ENCODE peak calls at places on chromosomes 12 and 14, in nine cellular contexts. U is NCI-H774; E is activated CD8-positive, alpha-beta memory T cell treated with anti-CD3 and anti-CD28 coated beads, Interleukin-2, amount 50 U/mL, for 4 hours; L is heart right ventricle; Y is astrocyte; V is left ventricle myocardium inferior; S is NCI-H510A; A is CD8-positive, alpha-beta T cell; O is GDM1. J is an unnamed sample.

GRCh38 chr14:87995500-87996275 is 2.7 kb upstream of the GALC start:
- DNase-seq in U (no peak), E (no peak), L (no peak), Y (peak; percentile 21), V (no peak), S (no peak), A (no peak), O (no peak), J (no peak)

GRCh38 chr12:100199347-100200136 is 1.1 kb upstream of the ACTR6 start:
- DNase-seq in U (peak; percentile 87), E (peak; percentile 70), L (peak; percentile 76), Y (peak; percentile 10), V (peak; percentile 66), S (peak; percentile 65), A (peak; percentile 83), O (no peak), J (no peak)

GRCh38 chr12:44709166-44709565 is 166.9 kb downstream of the NELL2 start:
- DNase-seq in U (no peak), E (no peak), L (no peak), Y (no peak), V (no peak), S (no peak), A (no peak), O (no peak), J (peak; percentile 91)

GRCh38 chr14:69252851-69253250 is 7.1 kb upstream of the GALNT16 start:
- DNase-seq in U (no peak), E (no peak), L (no peak), Y (no peak), V (no peak), S (no peak), A (no peak), O (no peak), J (no peak)

GRCh38 chr14:91299483-91300115 is 55.1 kb upstream of the GPR68 start:
- DNase-seq in U (peak; percentile 2), E (peak; percentile 38), L (no peak), Y (no peak), V (no peak), S (peak; percentile 75), A (no peak), O (no peak), J (no peak)

GRCh38 chr12:77895699-77896098 is 65.0 kb downstream of the NAV3 start:
- DNase-seq in U (no peak), E (no peak), L (no peak), Y (no peak), V (no peak), S (no peak), A (no peak), O (no peak), J (no peak)

GRCh38 chr12:88572785-88573565 is 7.3 kb downstream of the KITLG start:
- DNase-seq in U (no peak), E (no peak), L (no peak), Y (no peak), V (no peak), S (no peak), A (no peak), O (no peak), J (peak; percentile 24)

GRCh38 chr12:13005649-13006048 is 5.6 kb upstream of the HEBP1 start:
- DNase-seq in U (peak; percentile 16), E (no peak), L (no peak), Y (no peak), V (no peak), S (no peak), A (no peak), O (no peak), J (no peak)

GRCh38 chr14:22887260-22887989 is 4.4 kb downstream of the REM2 start:
- DNase-seq in U (peak; percentile 89), E (no peak), L (no peak), Y (peak; percentile 67), V (no peak), S (peak; percentile 84), A (no peak), O (no peak), J (peak; percentile 36)

GRCh38 chr12:123602651-123603195 is 824 bp downstream of the DDX55 start:
- DNase-seq in U (no peak), E (no peak), L (no peak), Y (no peak), V (no peak), S (no peak), A (no peak), O (no peak), J (no peak)

GRCh38 chr12:11823043-11823442 is 173.6 kb downstream of the ETV6 start:
- DNase-seq in U (no peak), E (no peak), L (no peak), Y (peak; percentile 90), V (no peak), S (no peak), A (no peak), O (no peak), J (peak; percentile 89)

GRCh38 chr14:50399251-50400032 is 2.8 kb upstream of the CDKL1 start:
- DNase-seq in U (no peak), E (no peak), L (no peak), Y (peak; percentile 11), V (no peak), S (no peak), A (no peak), O (no peak), J (no peak)

GRCh38 chr12:80195143-80195726 is 95.9 kb downstream of the OTOGL start:
- DNase-seq in U (peak; percentile 39), E (no peak), L (no peak), Y (peak; percentile 54), V (no peak), S (peak; percentile 7), A (no peak), O (no peak), J (no peak)

GRCh38 chr12:26102954-26103353 is 21.9 kb downstream of the BHLHE41 start:
- DNase-seq in U (no peak), E (no peak), L (no peak), Y (no peak), V (no peak), S (no peak), A (no peak), O (no peak), J (no peak)

GRCh38 chr12:57129311-57130288 is 1.3 kb downstream of the LRP1 start:
- DNase-seq in U (no peak), E (no peak), L (no peak), Y (no peak), V (no peak), S (no peak), A (no peak), O (no peak), J (no peak)

GRCh38 chr12:107405436-107405835 is 280.2 kb upstream of the PWP1 start:
- DNase-seq in U (no peak), E (no peak), L (peak; percentile 48), Y (no peak), V (peak; percentile 44), S (no peak), A (no peak), O (no peak), J (no peak)

GRCh38 chr12:66776974-66777373 is 98.1 kb upstream of the GRIP1 start:
- DNase-seq in U (no peak), E (peak; percentile 18), L (no peak), Y (no peak), V (no peak), S (no peak), A (peak; percentile 41), O (peak; percentile 12), J (no peak)

GRCh38 chr14:50795127-50795526 is 35.8 kb downstream of the NIN start:
- DNase-seq in U (no peak), E (no peak), L (no peak), Y (no peak), V (no peak), S (no peak), A (no peak), O (no peak), J (no peak)

GRCh38 chr12:1474567-1475153 is 119.7 kb downstream of the FBXL14 start:
- DNase-seq in U (no peak), E (no peak), L (no peak), Y (peak; percentile 93), V (no peak), S (no peak), A (no peak), O (no peak), J (peak; percentile 90)

GRCh38 chr12:16437926-16438325 is 90.5 kb downstream of the MGST1 start:
- DNase-seq in U (no peak), E (no peak), L (no peak), Y (no peak), V (no peak), S (no peak), A (no peak), O (no peak), J (no peak)

GRCh38 chr12:112906712-112907414 is at the start of gene OAS1:
- DNase-seq in U (peak; percentile 63), E (no peak), L (no peak), Y (peak; percentile 15), V (no peak), S (peak; percentile 41), A (no peak), O (peak; percentile 59), J (peak; percentile 52)

GRCh38 chr14:37596790-37597189 is 1.4 kb downstream of the TTC6 start:
- DNase-seq in U (no peak), E (no peak), L (no peak), Y (no peak), V (no peak), S (no peak), A (no peak), O (no peak), J (no peak)

GRCh38 chr12:116687888-116688287 is 50.0 kb downstream of the SPRING1 start:
- DNase-seq in U (no peak), E (peak; percentile 18), L (peak; percentile 65), Y (no peak), V (peak; percentile 46), S (no peak), A (peak; percentile 32), O (peak; percentile 39), J (no peak)

GRCh38 chr14:27435923-27436674 is 838.3 kb upstream of the NOVA1 start:
- DNase-seq in U (no peak), E (no peak), L (no peak), Y (no peak), V (no peak), S (no peak), A (no peak), O (no peak), J (no peak)

GRCh38 chr12:116563262-116563661 is 4.1 kb downstream of the MAP1LC3B2 start:
- DNase-seq in U (no peak), E (no peak), L (no peak), Y (no peak), V (no peak), S (no peak), A (no peak), O (no peak), J (no peak)

GRCh38 chr12:109995703-109996482 is at the start of gene GIT2:
- DNase-seq in U (peak; percentile 97), E (peak; percentile 91), L (peak; percentile 93), Y (peak; percentile 78), V (peak; percentile 95), S (peak; percentile 91), A (peak; percentile 96), O (peak; percentile 90), J (peak; percentile 91)

GRCh38 chr14:76929927-76930326 is 98.6 kb downstream of the IRF2BPL start:
- DNase-seq in U (no peak), E (peak; percentile 50), L (no peak), Y (no peak), V (no peak), S (peak; percentile 57), A (peak; percentile 82), O (peak; percentile 81), J (no peak)

GRCh38 chr12:57983150-57983857 is 41.9 kb downstream of the ATP23 start:
- DNase-seq in U (peak; percentile 56), E (no peak), L (no peak), Y (peak; percentile 24), V (no peak), S (peak; percentile 24), A (no peak), O (no peak), J (peak; percentile 41)

GRCh38 chr12:24470050-24470449 is 478.9 kb downstream of the BCAT1 start:
- DNase-seq in U (no peak), E (no peak), L (no peak), Y (peak; percentile 19), V (no peak), S (no peak), A (no peak), O (no peak), J (peak; percentile 34)

GRCh38 chr12:127459166-127459565 is 807.8 kb upstream of the TMEM132C start:
- DNase-seq in U (no peak), E (no peak), L (no peak), Y (peak; percentile 9), V (no peak), S (no peak), A (no peak), O (no peak), J (no peak)

GRCh38 chr12:22285871-22286270 is 48.6 kb downstream of the ST8SIA1 start:
- DNase-seq in U (no peak), E (no peak), L (no peak), Y (peak; percentile 40), V (no peak), S (no peak), A (no peak), O (no peak), J (peak; percentile 33)